ENCODE peak calls at places on chromosomes 16 and 17, in ten cellular contexts. W is EL; J is DMS 273 treated with DMSO at 0.1 percent for 48 hours; L is stimulated activated CD4-positive, alpha-beta T cell treated with anti-CD3 and anti-CD28 coated beads, Interleukin-4, amount 100 ng/mL, for 48 hours; S is T-helper 1 cell; K is transverse colon; T is stimulated activated CD8-positive, alpha-beta memory T cell treated with anti-CD3 and anti-CD28 coated beads, Interleukin-7, amount 100 ng/mL, for 1 hour; V is H7; M is RWPE2; D is caudate nucleus. O is an unnamed sample.

GRCh38 chr17:18960241-18960665 is 8.3 kb downstream of the SLC5A10 start:
- DNase-seq in W (no peak), J (no peak), L (no peak), S (no peak), K (no peak), T (no peak), V (no peak), M (peak; percentile 49), D (no peak), O (no peak)

GRCh38 chr17:43171761-43172487 is 910 bp downstream of the NBR1 start:
- DNase-seq in W (peak; percentile 97), J (peak; percentile 40), L (no peak), S (no peak), K (peak; percentile 49), T (no peak), V (no peak), M (peak; percentile 73), D (no peak), O (peak; percentile 3)

GRCh38 chr17:19800571-19800970 is 52.5 kb upstream of the ALDH3A1 start:
- DNase-seq in W (no peak), J (no peak), L (no peak), S (no peak), K (no peak), T (no peak), V (no peak), M (no peak), D (no peak), O (no peak)

GRCh38 chr17:78923660-78924453 is 1.3 kb downstream of the TIMP2 start:
- DNase-seq in W (peak; percentile 50), J (no peak), L (peak; percentile 31), S (peak; percentile 45), K (peak; percentile 92), T (peak; percentile 21), V (peak; percentile 93), M (peak; percentile 86), D (no peak), O (peak; percentile 34)

GRCh38 chr17:58276423-58276822 is 4.3 kb downstream of the MPO start:
- DNase-seq in W (no peak), J (no peak), L (no peak), S (no peak), K (no peak), T (no peak), V (peak; percentile 62), M (no peak), D (no peak), O (no peak)

GRCh38 chr16:82748026-82748425 is 121.3 kb downstream of the CDH13 start:
- DNase-seq in W (no peak), J (no peak), L (no peak), S (no peak), K (no peak), T (no peak), V (no peak), M (no peak), D (no peak), O (no peak)

GRCh38 chr16:15765880-15766279 is 90.9 kb downstream of the MYH11 start:
- DNase-seq in W (peak; percentile 34), J (no peak), L (peak; percentile 19), S (peak; percentile 7), K (no peak), T (no peak), V (peak; percentile 62), M (no peak), D (no peak), O (no peak)

GRCh38 chr17:50262001-50262794 is 12.1 kb upstream of the TMEM92 start:
- DNase-seq in W (no peak), J (no peak), L (no peak), S (no peak), K (no peak), T (no peak), V (peak; percentile 35), M (peak; percentile 47), D (no peak), O (no peak)

GRCh38 chr17:46977348-46977747 is 1.7 kb downstream of the RPRML start:
- DNase-seq in W (peak; percentile 45), J (peak; percentile 75), L (no peak), S (no peak), K (peak; percentile 19), T (no peak), V (peak; percentile 87), M (no peak), D (no peak), O (no peak)

GRCh38 chr16:10895053-10895946 is 18.3 kb downstream of the CIITA start:
- DNase-seq in W (peak; percentile 36), J (no peak), L (no peak), S (peak; percentile 25), K (peak; percentile 33), T (no peak), V (peak; percentile 91), M (no peak), D (no peak), O (no peak)